ENCODE peak calls at places on chromosomes 13 and 19, in seven cellular contexts. G, H, I, P, B, Z and Y are unnamed samples.

GRCh38 chr19:58367698-58368454 is 5.3 kb upstream of the ZNF497 start:
- DNase-seq in G (no peak), H (no peak), I (no peak), P (no peak), B (no peak), Z (no peak), Y (no peak)

GRCh38 chr19:33171916-33172359 is 22.2 kb upstream of the LRP3 start:
- DNase-seq in G (peak; percentile 74), H (no peak), I (no peak), P (no peak), B (no peak), Z (no peak), Y (no peak)

GRCh38 chr19:57269515-57270250 is 10.6 kb upstream of the ZNF460 start:
- DNase-seq in G (peak; percentile 96), H (peak; percentile 41), I (no peak), P (no peak), B (peak; percentile 34), Z (no peak), Y (peak; percentile 37)

GRCh38 chr19:9075064-9075964 is 11.5 kb upstream of the OR1M1 start:
- DNase-seq in G (peak; percentile 83), H (peak; percentile 3), I (peak; percentile 44), P (peak; percentile 99), B (peak; percentile 94), Z (peak; percentile 50), Y (no peak)

GRCh38 chr19:31256601-31256990 is 92.6 kb downstream of the TSHZ3 start:
- DNase-seq in G (no peak), H (no peak), I (no peak), P (no peak), B (no peak), Z (no peak), Y (no peak)

GRCh38 chr19:10122066-10122465 is 2.4 kb upstream of the EIF3G start:
- DNase-seq in G (peak; percentile 70), H (peak; percentile 21), I (no peak), P (no peak), B (peak; percentile 44), Z (no peak), Y (no peak)

GRCh38 chr19:40279120-40279551 is 6.0 kb downstream of the AKT2 start:
- DNase-seq in G (peak; percentile 38), H (no peak), I (peak; percentile 79), P (peak; percentile 54), B (no peak), Z (peak; percentile 26), Y (no peak)

GRCh38 chr13:42164557-42165125 is 107.3 kb upstream of the AKAP11 start:
- DNase-seq in G (no peak), H (no peak), I (no peak), P (no peak), B (no peak), Z (no peak), Y (no peak)

GRCh38 chr13:107942030-107942617 is 273.2 kb downstream of the LIG4 start:
- DNase-seq in G (no peak), H (no peak), I (no peak), P (no peak), B (no peak), Z (no peak), Y (no peak)

GRCh38 chr13:67197704-67198103 is 32.4 kb downstream of the PCDH9 start:
- DNase-seq in G (no peak), H (no peak), I (no peak), P (no peak), B (no peak), Z (no peak), Y (no peak)

GRCh38 chr13:46025157-46025556 is 27.4 kb downstream of the ZC3H13 start:
- DNase-seq in G (no peak), H (no peak), I (no peak), P (no peak), B (no peak), Z (no peak), Y (no peak)

GRCh38 chr19:39483141-39483540 is 2.5 kb downstream of the TIMM50 start:
- DNase-seq in G (no peak), H (no peak), I (no peak), P (no peak), B (no peak), Z (no peak), Y (no peak)

GRCh38 chr19:40802300-40803169 is 3.5 kb downstream of the EGLN2 start:
- DNase-seq in G (no peak), H (no peak), I (peak; percentile 81), P (no peak), B (no peak), Z (peak; percentile 77), Y (peak; percentile 26)

GRCh38 chr13:50208826-50209335 is 193.6 kb downstream of the KCNRG start:
- DNase-seq in G (peak; percentile 76), H (peak; percentile 28), I (peak; percentile 41), P (no peak), B (peak; percentile 77), Z (peak; percentile 21), Y (peak; percentile 5)

GRCh38 chr13:24063281-24063851 is 97.2 kb upstream of the SPATA13 start:
- DNase-seq in G (no peak), H (no peak), I (peak; percentile 29), P (no peak), B (peak; percentile 40), Z (no peak), Y (no peak)

GRCh38 chr13:107251321-107251720 is 683.4 kb upstream of the ARGLU1 start:
- DNase-seq in G (peak; percentile 40), H (no peak), I (no peak), P (no peak), B (no peak), Z (no peak), Y (no peak)

GRCh38 chr13:99384468-99384867 is 77.3 kb upstream of the GPR183 start:
- DNase-seq in G (no peak), H (no peak), I (no peak), P (no peak), B (no peak), Z (no peak), Y (no peak)

GRCh38 chr19:23991170-23991569 is 76.5 kb downstream of the ZNF726 start:
- DNase-seq in G (no peak), H (no peak), I (no peak), P (no peak), B (peak; percentile 60), Z (no peak), Y (no peak)

GRCh38 chr13:80716610-80717081 is 375.7 kb upstream of the SPRY2 start:
- DNase-seq in G (no peak), H (no peak), I (peak; percentile 23), P (no peak), B (peak; percentile 28), Z (no peak), Y (no peak)

GRCh38 chr13:109720758-109721184 is 65.6 kb downstream of the IRS2 start:
- DNase-seq in G (no peak), H (no peak), I (no peak), P (no peak), B (no peak), Z (no peak), Y (no peak)
- TF ChIP-seq CTCF in G (no peak), H (no peak), I (no peak), P (no peak), B (no peak), Z (no peak), Y (no peak)

DNA sequence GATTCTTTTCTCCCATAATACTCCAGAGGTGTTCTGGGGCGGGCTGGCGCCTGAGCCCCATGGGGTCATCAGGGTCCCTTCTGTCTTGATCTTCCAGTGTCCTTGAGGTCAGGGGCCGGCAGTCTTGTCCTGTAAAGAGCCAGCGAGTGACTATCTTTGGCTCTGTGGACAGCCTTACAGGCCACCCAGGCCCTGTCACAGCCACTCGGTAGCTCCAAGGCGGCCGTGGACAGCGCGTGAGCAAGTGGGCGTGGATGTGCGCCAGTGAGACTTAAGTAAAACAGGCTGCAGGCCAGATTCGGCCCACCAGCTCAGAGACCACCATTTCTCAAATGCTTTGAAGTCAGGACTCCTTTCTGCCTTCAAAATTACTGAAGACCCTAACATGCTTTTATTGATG is 3.7 kb downstream of the ZNF444 start:
- DNase-seq in G (no peak), H (no peak), I (no peak), P (no peak), B (no peak), Z (no peak), Y (no peak)
- H3K36me3 ChIP-seq in G (peaks cover 30% of the 10 kb centered on the region), H (peaks cover 9% of the 10 kb centered on the region), I (no peaks in the 10 kb centered on the region), P (peaks cover 9% of the 10 kb centered on the region), B (peaks cover 18% of the 10 kb centered on the region), Z (no peaks in the 10 kb centered on the region), Y (peaks cover 13% of the 10 kb centered on the region)

GRCh38 chr13:95254341-95254740 is 46.9 kb downstream of the ABCC4 start:
- DNase-seq in G (peak; percentile 39), H (no peak), I (no peak), P (no peak), B (peak; percentile 18), Z (no peak), Y (no peak)

GRCh38 chr13:95250961-95251360 is 50.3 kb downstream of the ABCC4 start:
- DNase-seq in G (no peak), H (no peak), I (no peak), P (no peak), B (no peak), Z (no peak), Y (no peak)

GRCh38 chr13:95251641-95252040 is 49.6 kb downstream of the ABCC4 start:
- DNase-seq in G (no peak), H (no peak), I (no peak), P (no peak), B (no peak), Z (no peak), Y (no peak)

GRCh38 chr13:95255072-95255732 is 46.0 kb downstream of the ABCC4 start:
- DNase-seq in G (no peak), H (no peak), I (no peak), P (no peak), B (no peak), Z (no peak), Y (no peak)

DNA sequence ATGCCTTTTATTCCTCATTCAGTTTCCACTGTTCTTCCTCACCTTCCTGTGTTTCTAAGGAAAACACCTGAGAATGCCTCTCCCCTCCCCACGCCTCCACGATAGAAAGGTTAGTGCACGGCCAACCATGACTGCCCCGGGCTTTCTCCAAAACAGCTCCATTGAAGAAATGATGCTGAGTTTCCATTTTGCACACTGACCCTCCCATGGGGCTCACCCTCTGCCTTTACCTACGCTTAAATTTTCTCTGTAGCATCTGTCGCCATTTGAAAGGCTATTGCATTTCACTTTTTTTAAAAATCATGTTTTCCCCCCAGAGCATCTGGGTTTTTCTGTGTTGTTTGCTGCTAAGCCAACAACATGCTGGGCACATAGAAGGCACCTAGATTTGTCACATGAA is 48.2 kb downstream of the ABCC4 start:
- DNase-seq in G (no peak), H (no peak), I (no peak), P (no peak), B (no peak), Z (no peak), Y (no peak)
- TF ChIP-seq CTCF in G (no peak), H (no peak), I (no peak), P (no peak), B (no peak), Z (no peak), Y (no peak)

DNA sequence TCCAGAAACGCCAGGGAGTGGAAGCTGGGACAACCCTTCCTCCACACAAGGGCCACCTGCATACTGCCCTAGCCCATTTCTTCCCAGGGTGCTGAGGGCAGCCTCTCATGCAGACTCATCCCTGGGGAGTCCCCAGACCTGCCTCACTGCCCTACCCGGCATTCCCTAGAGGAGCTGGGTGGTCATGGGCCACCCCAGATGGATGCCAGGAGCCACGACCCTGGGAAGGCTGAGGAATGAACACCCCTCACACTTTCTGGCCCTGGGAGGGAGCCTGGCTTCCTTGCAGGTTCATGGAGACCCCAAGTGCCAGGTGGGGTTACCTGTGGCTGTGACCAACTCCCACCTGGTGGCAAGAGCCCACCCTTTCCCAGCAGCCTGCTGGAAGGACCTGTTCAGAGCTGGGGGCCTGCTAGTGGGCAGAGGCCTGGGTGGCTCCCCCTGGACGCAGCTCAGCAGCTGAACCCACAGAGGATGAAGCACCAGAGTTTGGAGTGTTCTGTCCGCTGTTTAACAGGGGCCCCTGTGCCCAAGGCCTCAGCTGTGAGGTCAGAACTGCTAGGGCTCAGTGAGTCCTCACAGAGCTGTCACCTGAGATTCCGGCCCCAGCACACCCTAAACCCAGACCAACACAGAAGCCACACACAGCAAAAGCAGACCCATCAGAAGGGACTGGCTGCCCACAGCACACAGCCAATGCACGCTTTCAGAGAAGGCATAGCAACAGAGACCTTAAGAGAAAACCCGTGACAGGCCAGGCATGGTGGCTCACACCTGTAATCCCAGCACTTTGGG is 6.6 kb downstream of the ACP4 start:
- DNase-seq in G (no peak), H (no peak), I (no peak), P (no peak), B (no peak), Z (no peak), Y (no peak)
- H3K36me3 ChIP-seq in G (peaks cover 34% of the 10 kb centered on the region), H (peaks cover 20% of the 10 kb centered on the region), I (no peaks in the 10 kb centered on the region), P (peaks cover 49% of the 10 kb centered on the region), B (peaks cover 22% of the 10 kb centered on the region), Z (no peaks in the 10 kb centered on the region), Y (peaks cover 41% of the 10 kb centered on the region)